ENCODE peak calls at places on chromosomes 2 and 18, in four cellular contexts. K is choroid plexus epithelial cell, U is lower lobe of right lung, Z is right lobe of liver. G is an unnamed sample.

GRCh38 chr2:52465267-52465666 is 1302.3 kb upstream of the CHAC2 start:
- DNase-seq in K (peak; percentile 45), Z (no peak), U (no peak), G (no peak)

GRCh38 chr2:12764075-12764722 is 47.5 kb downstream of the TRIB2 start:
- DNase-seq in K (peak; percentile 48), Z (no peak), U (no peak), G (peak; percentile 88)

GRCh38 chr2:149161481-149162225 is 123.2 kb downstream of the LYPD6B start:
- DNase-seq in K (no peak), U (no peak), Z (no peak), G (no peak)

GRCh38 chr2:73907840-73908452 is 15.1 kb downstream of the ACTG2 start:
- DNase-seq in U (no peak), K (peak; percentile 93), Z (no peak), G (peak; percentile 45)

GRCh38 chr2:231387904-231388724 is 7.4 kb upstream of the B3GNT7 start:
- DNase-seq in U (peak; percentile 62), K (peak; percentile 33), Z (no peak), G (peak; percentile 43)

GRCh38 chr2:168118733-168119518 is 128.5 kb downstream of the STK39 start:
- DNase-seq in U (no peak), Z (no peak), K (peak; percentile 93), G (peak; percentile 78)

GRCh38 chr18:13313006-13313661 is 94.6 kb downstream of the LDLRAD4 start:
- DNase-seq in Z (peak; percentile 71), U (no peak), K (no peak), G (no peak)

GRCh38 chr2:28683100-28683706 is 68.4 kb upstream of the PPP1CB start:
- DNase-seq in Z (peak; percentile 82), K (peak; percentile 98), U (peak; percentile 85), G (peak; percentile 82)

GRCh38 chr18:56030060-56030459 is 442.1 kb upstream of the TCF4 start:
- DNase-seq in K (no peak), U (no peak), Z (no peak), G (no peak)

DNA sequence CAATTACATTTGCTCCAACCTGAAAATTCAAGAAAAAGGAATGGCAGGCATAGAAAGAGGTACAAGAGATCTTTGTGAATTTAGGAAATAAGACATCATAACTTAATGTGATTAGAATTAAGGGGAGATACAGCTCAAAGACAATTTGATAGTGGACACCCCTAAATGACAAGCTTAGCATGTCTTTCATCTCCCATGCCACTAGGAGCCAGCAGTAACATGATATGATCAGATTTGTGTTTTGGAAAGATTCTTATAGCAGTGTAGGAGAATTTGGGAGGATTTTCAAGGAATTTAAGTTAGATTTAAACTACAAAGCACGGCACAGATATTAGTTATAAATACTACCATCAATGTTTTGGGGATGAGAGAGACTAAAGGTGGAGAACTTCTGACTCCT is 340.8 kb downstream of the RDH14 start:
- DNase-seq in U (no peak), K (peak; percentile 48), Z (no peak), G (peak; percentile 5)
- TF ChIP-seq CTCF in U (peak; percentile 13), K (peak; percentile 65), Z (peak; percentile 26), G (peak; percentile 25)

GRCh38 chr2:19863303-19864041 is 38.3 kb downstream of the TTC32 start:
- DNase-seq in Z (peak; percentile 80), U (peak; percentile 82), K (peak; percentile 64), G (peak; percentile 75)
- H3K4me3 ChIP-seq in Z (peak overlapping the region; percentile 18), U (no peak overlapping the region), K (peak overlapping the region; percentile 33), G (no peak overlapping the region)

GRCh38 chr18:43267818-43268217 is 9.5 kb downstream of the SYT4 start:
- DNase-seq in U (no peak), Z (no peak), K (no peak), G (no peak)
- TF ChIP-seq CTCF in U (no peak), Z (no peak), K (no peak), G (no peak)

DNA sequence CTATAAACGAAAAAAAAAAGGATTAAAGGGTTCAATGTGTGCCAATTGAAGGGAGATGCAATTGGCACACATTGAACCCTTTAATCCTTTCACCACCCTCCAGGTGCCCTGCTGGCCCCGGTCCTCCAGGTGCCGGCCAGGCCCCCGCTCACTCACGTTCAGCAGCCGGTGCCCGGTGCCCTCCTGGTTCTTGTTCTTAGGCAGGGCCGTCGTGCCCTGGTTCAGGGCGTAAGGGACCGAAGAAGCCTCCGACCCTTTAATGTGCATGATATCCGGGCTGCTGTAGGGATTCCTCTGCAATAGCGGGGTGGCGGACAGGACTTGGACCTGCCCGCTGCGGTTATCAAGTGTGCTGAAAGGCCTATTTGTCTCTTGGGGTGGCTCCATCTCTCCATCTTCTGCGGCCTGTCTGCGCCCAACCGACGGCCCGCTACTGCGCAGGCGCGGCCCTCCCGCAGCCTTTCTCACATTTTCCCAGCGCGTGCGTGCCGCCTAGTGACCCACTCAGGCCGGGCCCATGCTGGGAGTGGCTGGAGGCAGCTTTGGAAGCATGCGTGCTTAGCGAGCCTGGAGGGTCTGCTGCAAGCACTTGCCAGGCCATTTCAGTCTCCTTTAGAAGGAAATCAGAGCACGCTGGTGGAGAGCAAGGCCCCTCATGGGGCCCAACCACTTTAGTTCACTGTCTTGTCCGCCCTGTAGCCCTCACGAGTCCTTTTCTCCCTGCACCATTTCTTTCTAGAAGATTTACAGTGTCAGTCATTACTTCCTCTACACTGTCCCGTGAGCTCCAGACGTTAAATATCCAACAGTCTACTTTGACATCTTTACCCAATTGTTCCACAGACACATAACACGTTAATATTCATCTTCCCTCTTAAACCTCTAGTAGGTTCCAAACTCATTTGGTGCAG is 24.3 kb downstream of the TMEM237 start:
- DNase-seq in K (peak; percentile 90), U (peak; percentile 83), Z (peak; percentile 38), G (peak; percentile 73)
- H3K4me3 ChIP-seq in K (peak overlapping the region; percentile 49), U (peak overlapping the region; percentile 37), Z (no peak overlapping the region), G (peak overlapping the region; percentile 12)

GRCh38 chr2:104077573-104077972 is 776.3 kb upstream of the POU3F3 start:
- DNase-seq in U (no peak), Z (no peak), K (no peak), G (no peak)

DNA sequence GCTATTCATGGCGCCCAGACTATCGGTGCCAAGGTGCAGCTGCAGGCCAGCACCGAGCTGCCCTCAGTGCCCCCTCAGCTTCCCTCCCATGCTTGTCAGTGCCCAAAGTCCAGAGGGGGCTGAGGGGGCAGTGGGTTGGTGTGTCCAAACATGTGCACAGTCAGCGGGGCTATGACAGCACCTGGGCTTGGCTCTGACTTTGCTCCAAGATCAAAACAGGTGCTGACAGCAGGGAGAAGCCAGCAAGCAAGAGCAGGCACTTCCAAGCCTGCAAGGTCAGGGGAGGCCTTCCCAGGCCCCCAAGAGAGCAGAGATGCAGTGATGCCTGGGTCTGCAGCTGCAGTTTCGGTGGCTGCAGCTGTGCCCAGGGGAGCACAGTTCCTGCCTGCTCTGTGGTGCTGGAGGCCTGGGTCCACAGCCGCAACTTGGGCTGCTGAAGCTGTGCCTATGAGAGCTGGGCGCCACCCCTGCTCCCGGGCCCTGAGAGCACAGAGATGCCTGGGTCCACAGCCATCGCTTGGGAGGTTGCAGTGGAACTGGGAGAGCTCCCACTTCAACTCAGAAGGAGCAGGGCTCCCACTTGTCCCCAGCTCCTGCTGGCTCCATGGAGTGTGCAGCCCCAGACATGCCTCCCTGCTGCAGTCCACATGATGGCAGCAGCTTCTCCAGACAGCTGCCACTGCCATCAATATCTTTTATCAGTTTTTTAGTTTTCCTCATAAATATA is 775.3 kb upstream of the POU3F3 start:
- DNase-seq in U (no peak), Z (no peak), K (no peak), G (no peak)
- TF ChIP-seq CTCF in U (no peak), Z (no peak), K (no peak), G (no peak)

GRCh38 chr18:78986018-78986481 is 6.4 kb downstream of the SALL3 start:
- DNase-seq in K (peak; percentile 31), Z (no peak), U (no peak), G (peak; percentile 6)

GRCh38 chr18:78983530-78983929 is 3.9 kb downstream of the SALL3 start:
- DNase-seq in U (no peak), K (no peak), Z (no peak), G (no peak)

GRCh38 chr18:78982186-78982585 is 2.6 kb downstream of the SALL3 start:
- DNase-seq in U (no peak), Z (no peak), K (no peak), G (no peak)

GRCh38 chr18:78981652-78981955 is 2.0 kb downstream of the SALL3 start:
- DNase-seq in Z (no peak), K (no peak), U (no peak), G (no peak)

GRCh38 chr18:78984941-78985784 is 5.5 kb downstream of the SALL3 start:
- DNase-seq in K (peak; percentile 14), Z (peak; percentile 58), U (no peak), G (peak; percentile 32)
- H3K4me3 ChIP-seq in K (no peak overlapping the region), Z (peak overlapping the region; percentile 20), U (no peak overlapping the region), G (no peak overlapping the region)

GRCh38 chr2:132668986-132669853 is 785 bp downstream of the LYPD1 start:
- DNase-seq in Z (peak; percentile 37), U (no peak), K (no peak), G (no peak)
- TF ChIP-seq CTCF in Z (no peak), U (no peak), K (no peak), G (no peak)